ENCODE peak calls at places on chromosomes 12 and 14, in ten cellular contexts. C is IMR-90, S is left ventricle myocardium inferior, M is foreskin keratinocyte, X is tibial artery, I is cardiac muscle cell, R is right cardiac atrium, P is psoas muscle, B is heart right ventricle, N is aorta. Z is an unnamed sample.

GRCh38 chr12:127241056-127241830 is 1025.7 kb upstream of the TMEM132C start:
- DNase-seq in C (no peak), S (no peak), M (peak; percentile 50), X (no peak), I (no peak), R (no peak), P (peak; percentile 45), B (no peak), N (no peak), Z (peak; percentile 87)

GRCh38 chr12:3152013-3152412 is 74.8 kb downstream of the TSPAN9 start:
- DNase-seq in C (no peak), S (no peak), M (no peak), X (peak; percentile 84), I (no peak), R (no peak), P (no peak), B (peak; percentile 46), N (peak; percentile 78), Z (peak; percentile 32)

GRCh38 chr12:94980577-94980976 is 22.9 kb downstream of the NDUFA12 start:
- DNase-seq in C (peak; percentile 42), S (no peak), M (no peak), X (no peak), I (no peak), R (no peak), P (no peak), B (no peak), N (no peak), Z (peak; percentile 5)

GRCh38 chr12:57759360-57759980 is 4.6 kb downstream of the MARCHF9 start:
- DNase-seq in C (no peak), S (no peak), M (no peak), X (no peak), I (peak; percentile 42), R (no peak), P (no peak), B (no peak), N (no peak), Z (no peak)

GRCh38 chr12:65308601-65309071 is 30.2 kb downstream of the MSRB3 start:
- DNase-seq in C (peak; percentile 45), S (no peak), M (peak; percentile 34), X (no peak), I (no peak), R (no peak), P (no peak), B (no peak), N (no peak), Z (peak; percentile 20)

GRCh38 chr12:30098677-30099076 is 314.9 kb upstream of the TMTC1 start:
- DNase-seq in C (no peak), S (no peak), M (no peak), X (no peak), I (no peak), R (no peak), P (no peak), B (no peak), N (no peak), Z (no peak)

GRCh38 chr12:57093412-57094193 is 4.7 kb downstream of the NAB2 start:
- DNase-seq in C (peak; percentile 90), S (peak; percentile 75), M (no peak), X (peak; percentile 94), I (peak; percentile 70), R (peak; percentile 83), P (peak; percentile 82), B (peak; percentile 75), N (peak; percentile 89), Z (peak; percentile 77)

GRCh38 chr12:1527789-1528188 is 66.6 kb downstream of the FBXL14 start:
- DNase-seq in C (peak; percentile 92), S (no peak), M (peak; percentile 56), X (peak; percentile 24), I (no peak), R (no peak), P (no peak), B (no peak), N (no peak), Z (peak; percentile 76)

GRCh38 chr14:89616425-89617141 is 199.6 kb upstream of the FOXN3 start:
- DNase-seq in C (peak; percentile 39), S (no peak), M (no peak), X (no peak), I (no peak), R (no peak), P (no peak), B (no peak), N (no peak), Z (no peak)

DNA sequence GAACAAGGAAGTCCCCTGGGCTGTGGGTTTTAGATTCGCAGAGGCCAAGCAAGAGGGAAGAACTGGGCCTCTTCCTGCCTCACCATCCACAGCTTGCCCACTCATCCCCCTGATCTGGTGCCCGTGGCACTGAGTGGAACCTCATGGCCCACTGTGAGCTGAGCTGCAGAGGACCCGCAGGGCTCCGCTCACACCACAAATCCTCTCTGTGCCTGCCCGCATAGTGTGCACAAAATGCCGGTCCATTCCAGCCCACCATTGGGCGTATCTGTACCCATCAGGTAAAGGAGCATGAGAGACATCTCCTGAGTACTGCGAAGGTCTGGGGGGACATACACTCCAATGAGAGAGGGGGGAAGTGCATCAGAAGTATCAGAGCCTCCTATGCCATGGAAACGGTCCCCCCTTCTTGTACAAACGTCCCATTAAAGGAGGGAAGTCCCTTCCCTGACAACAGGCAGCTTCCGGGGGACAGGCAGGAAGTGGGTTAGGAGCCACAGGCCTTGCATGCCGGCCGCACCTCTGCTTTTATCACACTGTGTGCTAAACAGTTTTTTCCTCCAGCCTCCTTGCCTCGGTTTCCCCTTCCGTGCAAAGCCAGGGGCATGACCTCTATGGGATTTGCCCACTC is 309.4 kb upstream of the DIO3 start:
- DNase-seq in C (no peak), S (no peak), M (no peak), X (no peak), I (no peak), R (no peak), P (no peak), B (no peak), N (no peak), Z (no peak)
- H3K4me1 ChIP-seq in C (no peaks in the 10 kb centered on the region), S (no peaks in the 10 kb centered on the region), M (no peaks in the 10 kb centered on the region), X (no peaks in the 10 kb centered on the region), I (no peaks in the 10 kb centered on the region), R (no peaks in the 10 kb centered on the region), P (no peaks in the 10 kb centered on the region), B (no peaks in the 10 kb centered on the region), N (no peaks in the 10 kb centered on the region), Z (no peaks in the 10 kb centered on the region)

GRCh38 chr14:81859071-81859470 is 325.4 kb upstream of the SEL1L start:
- DNase-seq in C (no peak), S (no peak), M (no peak), X (no peak), I (no peak), R (no peak), P (no peak), B (no peak), N (no peak), Z (no peak)

GRCh38 chr14:81849714-81850113 is 316.1 kb upstream of the SEL1L start:
- DNase-seq in C (no peak), S (no peak), M (no peak), X (no peak), I (no peak), R (no peak), P (no peak), B (no peak), N (no peak), Z (no peak)

GRCh38 chr14:81855007-81855406 is 321.4 kb upstream of the SEL1L start:
- DNase-seq in C (no peak), S (no peak), M (no peak), X (no peak), I (no peak), R (no peak), P (no peak), B (no peak), N (no peak), Z (no peak)
- H3K4me1 ChIP-seq in C (no peaks in the 10 kb centered on the region), S (no peaks in the 10 kb centered on the region), M (no peaks in the 10 kb centered on the region), X (no peaks in the 10 kb centered on the region), I (no peaks in the 10 kb centered on the region), R (no peaks in the 10 kb centered on the region), P (no peaks in the 10 kb centered on the region), B (no peaks in the 10 kb centered on the region), N (no peaks in the 10 kb centered on the region), Z (no peaks in the 10 kb centered on the region)

DNA sequence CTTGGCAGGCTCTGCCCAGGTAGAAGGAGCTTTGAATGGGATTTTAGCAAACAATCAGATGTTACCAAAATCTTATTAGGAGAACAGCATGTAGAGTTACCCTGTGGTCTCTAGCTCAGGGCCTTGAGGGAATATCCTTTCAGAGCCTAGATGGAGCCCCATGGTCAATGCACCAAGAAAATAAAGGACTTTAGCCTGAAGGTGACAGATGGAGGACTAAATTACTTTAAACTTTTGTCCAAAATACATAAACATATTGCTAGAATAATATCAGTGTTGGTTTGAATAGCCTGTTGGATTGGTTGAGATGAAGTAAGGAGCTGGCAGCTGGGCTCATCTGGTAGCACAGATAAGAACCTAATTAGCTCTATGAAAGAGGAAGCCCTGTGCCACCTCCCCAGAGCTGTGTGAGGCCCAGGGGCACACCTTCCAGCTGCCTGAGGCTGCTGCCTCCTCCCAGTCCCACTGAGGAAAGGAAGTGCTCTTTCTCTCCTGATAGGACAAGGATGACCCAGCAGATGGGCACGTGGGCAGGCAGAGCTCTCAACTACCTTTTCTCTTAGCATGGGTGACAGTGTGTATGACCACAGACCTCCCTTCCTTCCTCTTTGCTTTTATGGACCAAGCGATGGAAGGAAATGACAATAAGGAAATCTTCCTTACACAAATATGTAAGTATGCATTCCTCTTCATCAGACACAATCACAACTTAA is 127.4 kb upstream of the AMIGO2 start:
- DNase-seq in C (no peak), S (no peak), M (no peak), X (no peak), I (no peak), R (no peak), P (no peak), B (no peak), N (peak; percentile 63), Z (no peak)
- H3K4me1 ChIP-seq in C (peaks cover 2% of the 10 kb centered on the region), S (no peaks in the 10 kb centered on the region), M (peaks cover 8% of the 10 kb centered on the region), X (no peaks in the 10 kb centered on the region), I (no peaks in the 10 kb centered on the region), R (no peaks in the 10 kb centered on the region), P (no peaks in the 10 kb centered on the region), B (no peaks in the 10 kb centered on the region), N (no peaks in the 10 kb centered on the region), Z (peaks cover 3% of the 10 kb centered on the region)

DNA sequence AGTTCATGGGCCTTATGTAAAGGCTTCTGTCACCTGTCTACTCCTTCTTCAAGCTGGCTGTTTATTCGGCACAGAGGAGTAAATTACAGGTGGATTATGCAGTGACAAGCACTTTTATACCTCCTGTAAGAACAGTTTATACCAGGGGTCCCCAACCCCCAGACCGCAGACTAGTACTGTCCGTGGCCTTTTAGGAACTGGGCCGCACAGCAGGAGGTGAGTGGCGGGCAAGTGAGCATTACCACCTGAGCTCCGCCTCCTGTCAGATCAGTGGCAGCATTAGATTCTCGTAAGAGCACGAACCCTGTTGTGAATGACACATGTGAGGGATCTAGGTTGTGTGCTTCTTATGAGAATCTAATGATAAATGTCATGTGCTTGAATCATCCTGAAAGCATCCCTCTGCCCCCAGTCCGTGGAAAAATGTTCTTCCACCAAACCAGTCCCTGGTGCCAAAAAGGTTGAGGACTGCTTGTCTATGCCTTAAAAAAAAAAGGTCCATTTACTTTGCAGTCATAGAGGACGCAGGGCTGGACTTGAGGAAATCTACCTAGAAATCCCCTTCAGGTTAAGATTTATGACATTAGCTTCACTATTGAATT is 78.8 kb downstream of the ETV6 start:
- DNase-seq in C (no peak), S (no peak), M (no peak), X (no peak), I (no peak), R (no peak), P (no peak), B (no peak), N (no peak), Z (peak; percentile 52)
- H3K4me1 ChIP-seq in C (peaks cover 22% of the 10 kb centered on the region), S (peaks cover 62% of the 10 kb centered on the region), M (peaks cover 40% of the 10 kb centered on the region), X (peaks cover 65% of the 10 kb centered on the region), I (peaks cover 46% of the 10 kb centered on the region), R (peaks cover 20% of the 10 kb centered on the region), P (peaks cover 22% of the 10 kb centered on the region), B (peaks cover 32% of the 10 kb centered on the region), N (peaks cover 3% of the 10 kb centered on the region), Z (peaks cover 34% of the 10 kb centered on the region)

Z was measured in astrocyte.